ENCODE peak calls at places on chromosomes 3 and 15, in six cellular contexts. G is mucosa of descending colon; F is mesendoderm; Y is prostate gland; N is CD8-positive, alpha-beta memory T cell; V is fibroblast of the aortic adventitia. X is an unnamed sample.

GRCh38 chr3:149384911-149385321 is 7.5 kb upstream of the TM4SF1 start:
- DNase-seq in N (no peak), F (peak), G (no peak), Y (no peak), V (peak), X (no peak)

GRCh38 chr15:56076651-56077050 is 83.2 kb upstream of the NEDD4 start:
- DNase-seq in G (no peak), N (no peak), Y (no peak), F (no peak), V (no peak), X (no peak)

GRCh38 chr3:56783644-56784451 is 17.9 kb downstream of the ARHGEF3 start:
- DNase-seq in F (no peak), G (no peak), V (peak), Y (peak), N (peak), X (no peak)

GRCh38 chr15:68188647-68189046 is 16.5 kb downstream of the CALML4 start:
- DNase-seq in G (no peak), V (no peak), Y (no peak), F (no peak), N (no peak), X (no peak)

GRCh38 chr3:143974877-143975238 is 3.2 kb downstream of the DIPK2A start:
- DNase-seq in F (no peak), V (peak), N (no peak), G (no peak), Y (no peak), X (no peak)

GRCh38 chr3:157063926-157064325 is 96.0 kb downstream of the CCNL1 start:
- DNase-seq in N (no peak), V (peak), Y (no peak), F (no peak), G (no peak), X (no peak)

GRCh38 chr3:133445111-133445510 is 45.3 kb downstream of the BFSP2 start:
- DNase-seq in V (no peak), F (no peak), Y (no peak), G (no peak), N (no peak), X (no peak)

GRCh38 chr3:106920609-106921008 is 456.6 kb upstream of the CCDC54 start:
- DNase-seq in V (no peak), G (no peak), Y (no peak), N (no peak), F (no peak), X (no peak)

GRCh38 chr3:150242220-150242938 is 165.7 kb upstream of the TSC22D2 start:
- DNase-seq in F (peak), N (no peak), G (no peak), V (no peak), Y (no peak), X (no peak)

GRCh38 chr15:42736178-42736792 is 643 bp downstream of the CDAN1 start:
- DNase-seq in G (no peak), Y (no peak), F (peak), N (peak), V (no peak), X (no peak)

GRCh38 chr3:50181985-50182384 is 9.4 kb upstream of the GNAT1 start:
- DNase-seq in G (no peak), N (no peak), F (peak), V (no peak), Y (no peak), X (no peak)

GRCh38 chr15:73683624-73684536 is at the start of gene CD276:
- DNase-seq in G (peak), F (peak), N (no peak), Y (peak), V (peak), X (peak)

GRCh38 chr3:169563775-169564059 is 99.8 kb downstream of the MECOM start:
- DNase-seq in N (no peak), G (no peak), F (no peak), V (no peak), Y (no peak), X (no peak)

GRCh38 chr15:42352401-42352800 is 6.9 kb upstream of the CAPN3 start:
- DNase-seq in N (no peak), Y (no peak), G (no peak), V (no peak), F (no peak), X (no peak)

GRCh38 chr15:42065008-42065407 is 29.4 kb downstream of the PLA2G4D start:
- DNase-seq in V (no peak), G (no peak), F (peak), Y (no peak), N (no peak), X (no peak)

GRCh38 chr3:188904670-188905069 is 267.1 kb upstream of the TPRG1 start:
- DNase-seq in G (no peak), N (no peak), F (no peak), Y (no peak), V (peak), X (no peak)

GRCh38 chr15:43998607-43999006 is 171.8 kb downstream of the WDR76 start:
- DNase-seq in Y (no peak), F (peak), N (no peak), G (peak), V (peak), X (no peak)

GRCh38 chr3:25430942-25431570 is 3.0 kb downstream of the RARB start:
- DNase-seq in G (no peak), Y (no peak), N (no peak), F (no peak), V (peak), X (no peak)

GRCh38 chr3:55501905-55502304 is 14.8 kb upstream of the WNT5A start:
- DNase-seq in Y (no peak), F (no peak), V (peak), N (no peak), G (no peak), X (no peak)

GRCh38 chr15:67835349-67836133 is 4.3 kb downstream of the RNU6-1 start:
- DNase-seq in V (no peak), N (no peak), Y (no peak), G (peak), F (peak), X (no peak)

GRCh38 chr3:17339233-17339632 is 403.2 kb downstream of the TBC1D5 start:
- DNase-seq in G (no peak), V (no peak), N (no peak), Y (no peak), F (no peak), X (no peak)

GRCh38 chr3:67947808-67948508 is 293.5 kb upstream of the SUCLG2 start:
- DNase-seq in Y (no peak), V (no peak), N (peak), G (peak), F (peak), X (no peak)

GRCh38 chr3:160343132-160343531 is 55.9 kb downstream of the IFT80 start:
- DNase-seq in Y (no peak), F (peak), G (no peak), V (peak), N (no peak), X (no peak)

GRCh38 chr15:74995182-74995778 is at the start of gene SCAMP5:
- DNase-seq in N (peak), Y (peak), G (peak), V (peak), F (peak), X (peak)

GRCh38 chr15:74995779-74996765 is 709 bp downstream of the SCAMP5 start:
- DNase-seq in G (no peak), V (no peak), F (peak), Y (no peak), N (no peak), X (no peak)

GRCh38 chr15:74994236-74994635 is 1.1 kb upstream of the SCAMP5 start:
- DNase-seq in Y (no peak), N (no peak), V (no peak), G (no peak), F (no peak), X (no peak)

GRCh38 chr15:74992619-74993018 is 2.7 kb upstream of the SCAMP5 start:
- DNase-seq in V (no peak), G (no peak), F (no peak), Y (no peak), N (no peak), X (no peak)

DNA sequence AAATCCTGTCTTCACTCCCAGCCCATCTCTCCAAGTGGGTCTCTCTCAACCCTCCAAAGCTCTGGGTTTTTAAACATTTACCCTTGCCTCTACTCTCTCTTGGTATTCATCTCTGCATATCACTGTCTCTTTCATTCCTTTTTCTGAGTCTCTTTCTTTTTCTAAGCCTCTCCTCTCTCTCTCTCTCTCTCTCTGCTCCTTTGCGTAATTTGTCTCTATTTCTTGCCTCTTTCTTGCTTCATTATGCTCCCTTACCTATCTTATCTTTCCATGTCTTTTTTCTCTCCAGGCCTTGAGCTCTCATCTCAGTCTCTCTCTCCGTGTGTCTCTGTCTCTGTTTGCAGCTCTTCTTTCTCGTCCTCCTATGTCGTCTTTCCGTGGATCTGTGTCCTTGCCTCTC is 678 bp upstream of the SCAMP5 start:
- DNase-seq in F (no peak), Y (no peak), N (no peak), G (no peak), V (no peak), X (no peak)
- H3K4me3 ChIP-seq in F (no peak), Y (no peak), N (peak), G (no peak), V (no peak), X (no peak)

GRCh38 chr3:158727499-158728377 is 4.5 kb downstream of the RARRES1 start:
- DNase-seq in F (peak), Y (peak), N (peak), G (no peak), V (peak), X (no peak)
- H3K4me3 ChIP-seq in F (no peak), Y (no peak), N (no peak), G (no peak), V (no peak), X (peak)

DNA sequence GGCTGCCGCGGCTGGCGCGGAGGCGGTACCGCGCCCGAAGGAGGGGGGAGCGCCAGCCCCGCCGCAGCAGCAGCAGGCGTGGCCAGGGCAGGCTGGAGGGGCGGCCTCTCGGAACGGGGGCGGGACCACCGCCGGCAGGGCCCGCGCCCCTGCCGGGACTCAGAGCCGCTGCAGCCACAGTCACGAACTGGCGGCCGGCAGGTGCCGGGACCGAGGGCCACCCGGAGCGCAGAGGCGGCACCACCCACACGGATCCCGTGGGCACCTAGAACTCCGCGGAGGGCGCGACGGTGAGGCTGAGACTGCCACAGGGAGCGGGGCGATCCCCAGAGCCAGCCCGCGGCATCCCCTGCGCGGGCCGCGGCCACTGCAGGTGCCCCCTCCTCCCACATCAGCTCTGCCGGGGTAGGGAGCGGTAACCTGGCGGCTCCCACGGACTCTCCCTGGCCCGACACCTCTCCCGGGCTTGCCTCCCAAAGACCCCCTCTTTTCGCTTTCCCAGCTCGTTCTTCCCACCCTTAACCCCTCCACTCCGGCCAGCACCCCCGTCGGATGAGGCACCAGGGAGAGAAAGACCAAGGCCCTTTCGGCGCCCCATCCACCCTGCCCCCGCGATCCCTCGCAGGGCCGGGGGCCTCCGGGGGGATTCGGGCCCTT is at the start of gene VWA5B2:
- DNase-seq in F (peak), V (no peak), G (peak), Y (peak), N (peak), X (peak)
- H3K4me3 ChIP-seq in F (no peak), V (peak), G (no peak), Y (peak), N (peak), X (peak)

GRCh38 chr3:14532691-14533456 is 7.3 kb downstream of the GRIP2 start:
- DNase-seq in G (peak), N (no peak), V (peak), Y (peak), F (peak), X (no peak)

GRCh38 chr3:14534379-14535191 is 5.6 kb downstream of the GRIP2 start:
- DNase-seq in Y (no peak), F (peak), V (no peak), N (no peak), G (no peak), X (no peak)

GRCh38 chr3:14533457-14533958 is 6.6 kb downstream of the GRIP2 start:
- DNase-seq in N (no peak), V (no peak), Y (no peak), F (no peak), G (no peak), X (no peak)

GRCh38 chr3:14535616-14536015 is 4.5 kb downstream of the GRIP2 start:
- DNase-seq in V (no peak), F (no peak), Y (no peak), N (no peak), G (peak), X (no peak)

GRCh38 chr3:14531856-14532395 is 8.2 kb downstream of the GRIP2 start:
- DNase-seq in V (no peak), Y (no peak), N (no peak), F (no peak), G (peak), X (no peak)
- H3K4me3 ChIP-seq in V (no peak), Y (no peak), N (no peak), F (no peak), G (no peak), X (no peak)

GRCh38 chr15:90763700-90764099 is 46.6 kb downstream of the BLM start:
- DNase-seq in N (no peak), Y (no peak), V (no peak), G (no peak), F (no peak), X (no peak)

GRCh38 chr15:90762109-90762508 is 45.0 kb downstream of the BLM start:
- DNase-seq in V (peak), Y (no peak), N (no peak), F (peak), G (no peak), X (peak)

GRCh38 chr15:90757461-90757860 is 40.3 kb downstream of the BLM start:
- DNase-seq in F (no peak), N (no peak), V (no peak), G (no peak), Y (no peak), X (no peak)

GRCh38 chr15:90761629-90762028 is 44.5 kb downstream of the BLM start:
- DNase-seq in V (no peak), Y (no peak), G (no peak), N (no peak), F (no peak), X (no peak)

DNA sequence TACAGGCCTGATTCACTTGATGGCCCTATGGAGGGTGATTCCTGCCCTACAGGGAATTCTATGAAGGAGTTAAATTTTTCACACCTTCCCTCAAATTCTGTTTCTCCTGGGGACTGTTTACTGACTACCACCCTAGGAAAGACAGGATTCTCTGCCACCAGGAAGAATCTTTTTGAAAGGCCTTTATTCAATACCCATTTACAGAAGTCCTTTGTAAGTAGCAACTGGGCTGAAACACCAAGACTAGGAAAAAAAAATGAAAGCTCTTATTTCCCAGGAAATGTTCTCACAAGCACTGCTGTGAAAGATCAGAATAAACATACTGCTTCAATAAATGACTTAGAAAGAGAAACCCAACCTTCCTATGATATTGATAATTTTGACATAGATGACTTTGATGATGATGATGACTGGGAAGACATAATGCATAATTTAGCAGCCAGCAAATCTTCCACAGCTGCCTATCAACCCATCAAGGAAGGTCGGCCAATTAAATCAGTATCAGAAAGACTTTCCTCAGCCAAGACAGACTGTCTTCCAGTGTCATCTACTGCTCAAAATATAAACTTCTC is 43.6 kb downstream of the BLM start:
- DNase-seq in Y (no peak), N (no peak), F (peak), G (no peak), V (no peak), X (no peak)
- H3K4me3 ChIP-seq in Y (no peak), N (no peak), F (no peak), G (no peak), V (no peak), X (no peak)